ENCODE peak calls at places on chromosomes 7 and 10, in six cellular contexts. E, W, Z, G, H and N are unnamed samples.

GRCh38 chr7:124764847-124765400 is 668 bp downstream of the GPR37 start:
- DNase-seq in H (peak; percentile 16), W (peak; percentile 41), E (peak; percentile 45), G (peak; percentile 68), Z (no peak), N (peak; percentile 26)

GRCh38 chr7:30751696-30752273 is at the start of gene INMT:
- DNase-seq in H (no peak), E (no peak), Z (peak; percentile 86), G (no peak), W (no peak), N (no peak)

GRCh38 chr10:974038-974784 is 14.0 kb upstream of the GTPBP4 start:
- DNase-seq in G (no peak), E (peak; percentile 67), Z (no peak), H (peak; percentile 40), W (no peak), N (peak; percentile 81)

GRCh38 chr10:3046941-3047621 is 20.3 kb upstream of the PFKP start:
- DNase-seq in H (no peak), Z (no peak), E (no peak), G (no peak), W (no peak), N (no peak)

GRCh38 chr10:48518926-48519730 is 85.7 kb downstream of the ARHGAP22 start:
- DNase-seq in W (no peak), E (no peak), H (no peak), G (peak; percentile 44), Z (peak; percentile 37), N (no peak)

GRCh38 chr7:92489634-92490033 is 11.9 kb upstream of the ERVW-1 start:
- DNase-seq in H (no peak), W (no peak), G (no peak), E (peak; percentile 7), Z (no peak), N (no peak)

GRCh38 chr10:110840923-110841428 is 30.8 kb upstream of the PDCD4 start:
- DNase-seq in Z (no peak), G (no peak), H (peak; percentile 71), W (no peak), E (no peak), N (no peak)

GRCh38 chr7:35420657-35421056 is 166.8 kb upstream of the TBX20 start:
- DNase-seq in G (no peak), W (no peak), E (no peak), Z (no peak), H (peak; percentile 21), N (no peak)

GRCh38 chr10:62062752-62063512 is 161.4 kb downstream of the ARID5B start:
- DNase-seq in E (no peak), Z (no peak), H (no peak), W (no peak), G (no peak), N (no peak)

GRCh38 chr7:144717720-144718119 is 118.1 kb downstream of the TPK1 start:
- DNase-seq in E (peak; percentile 20), H (no peak), Z (no peak), G (no peak), W (no peak), N (no peak)

GRCh38 chr10:124530215-124530665 is 68.6 kb downstream of the LHPP start:
- DNase-seq in Z (peak; percentile 87), E (peak; percentile 82), W (peak; percentile 92), G (peak; percentile 95), H (peak; percentile 87), N (peak; percentile 90)

GRCh38 chr10:13695588-13695987 is 108.8 kb downstream of the PRPF18 start:
- DNase-seq in W (no peak), E (no peak), G (no peak), Z (peak; percentile 62), H (no peak), N (no peak)

GRCh38 chr7:114217026-114217425 is 197.6 kb upstream of the FOXP2 start:
- DNase-seq in H (no peak), Z (no peak), G (no peak), E (peak; percentile 25), W (no peak), N (no peak)

GRCh38 chr7:8133955-8134733 is 127.8 kb downstream of the ICA1 start:
- DNase-seq in G (no peak), E (no peak), Z (no peak), W (no peak), H (peak; percentile 10), N (no peak)